ENCODE peak calls at places on chromosomes 2 and 18, in seven cellular contexts. P, F, C, Q, E, L and O are unnamed samples.

GRCh38 chr18:58863539-58864145 is 1.0 kb upstream of the ZNF532 start:
- DNase-seq in P (peak), F (peak), C (no peak), Q (peak), E (peak), L (peak), O (peak)

GRCh38 chr2:223113161-223113560 is 61.2 kb downstream of the KCNE4 start:
- DNase-seq in P (no peak), F (no peak), C (no peak), Q (no peak), E (no peak), L (no peak), O (no peak)

GRCh38 chr2:40325111-40325510 is 126.8 kb downstream of the SLC8A1 start:
- DNase-seq in P (no peak), F (no peak), C (no peak), Q (no peak), E (no peak), L (no peak), O (no peak)

GRCh38 chr18:24831871-24832665 is 371.6 kb downstream of the HRH4 start:
- DNase-seq in P (no peak), F (no peak), C (no peak), Q (no peak), E (no peak), L (no peak), O (no peak)

GRCh38 chr2:202944403-202944802 is 32.3 kb downstream of the CARF start:
- DNase-seq in P (no peak), F (no peak), C (no peak), Q (no peak), E (no peak), L (no peak), O (no peak)

GRCh38 chr2:169005080-169005598 is 26.0 kb downstream of the ABCB11 start:
- DNase-seq in P (no peak), F (no peak), C (no peak), Q (no peak), E (no peak), L (no peak), O (no peak)

GRCh38 chr18:74898965-74899364 is 301.3 kb downstream of the ZNF407 start:
- DNase-seq in P (no peak), F (no peak), C (no peak), Q (no peak), E (no peak), L (no peak), O (peak)

GRCh38 chr2:168849610-168850009 is 40.6 kb downstream of the SPC25 start:
- DNase-seq in P (no peak), F (no peak), C (no peak), Q (peak), E (peak), L (peak), O (peak)

GRCh38 chr2:241239552-241240202 is 51.2 kb downstream of the ANO7 start:
- DNase-seq in P (no peak), F (no peak), C (no peak), Q (no peak), E (no peak), L (no peak), O (no peak)

GRCh38 chr2:98444436-98445166 is at the start of gene INPP4A:
- DNase-seq in P (peak), F (peak), C (no peak), Q (peak), E (peak), L (peak), O (peak)
- TF ChIP-seq POLR2A in P (no peak), F (no peak), C (no peak), Q (no peak), E (no peak), L (no peak), O (peak)

GRCh38 chr2:16271231-16271896 is 331.0 kb downstream of the MYCN start:
- DNase-seq in P (no peak), F (no peak), C (no peak), Q (no peak), E (no peak), L (no peak), O (no peak)
- TF ChIP-seq POLR2A in P (no peak), F (no peak), C (no peak), Q (no peak), E (no peak), L (no peak), O (no peak)

GRCh38 chr2:69743847-69744264 is 1.9 kb downstream of the ANXA4 start:
- DNase-seq in P (no peak), F (no peak), C (no peak), Q (peak), E (no peak), L (peak), O (no peak)

GRCh38 chr2:69744456-69744855 is 2.5 kb downstream of the ANXA4 start:
- DNase-seq in P (no peak), F (no peak), C (no peak), Q (no peak), E (no peak), L (peak), O (no peak)

GRCh38 chr2:69741281-69742169 is at the start of gene ANXA4:
- DNase-seq in P (peak), F (peak), C (peak), Q (peak), E (peak), L (peak), O (peak)

DNA sequence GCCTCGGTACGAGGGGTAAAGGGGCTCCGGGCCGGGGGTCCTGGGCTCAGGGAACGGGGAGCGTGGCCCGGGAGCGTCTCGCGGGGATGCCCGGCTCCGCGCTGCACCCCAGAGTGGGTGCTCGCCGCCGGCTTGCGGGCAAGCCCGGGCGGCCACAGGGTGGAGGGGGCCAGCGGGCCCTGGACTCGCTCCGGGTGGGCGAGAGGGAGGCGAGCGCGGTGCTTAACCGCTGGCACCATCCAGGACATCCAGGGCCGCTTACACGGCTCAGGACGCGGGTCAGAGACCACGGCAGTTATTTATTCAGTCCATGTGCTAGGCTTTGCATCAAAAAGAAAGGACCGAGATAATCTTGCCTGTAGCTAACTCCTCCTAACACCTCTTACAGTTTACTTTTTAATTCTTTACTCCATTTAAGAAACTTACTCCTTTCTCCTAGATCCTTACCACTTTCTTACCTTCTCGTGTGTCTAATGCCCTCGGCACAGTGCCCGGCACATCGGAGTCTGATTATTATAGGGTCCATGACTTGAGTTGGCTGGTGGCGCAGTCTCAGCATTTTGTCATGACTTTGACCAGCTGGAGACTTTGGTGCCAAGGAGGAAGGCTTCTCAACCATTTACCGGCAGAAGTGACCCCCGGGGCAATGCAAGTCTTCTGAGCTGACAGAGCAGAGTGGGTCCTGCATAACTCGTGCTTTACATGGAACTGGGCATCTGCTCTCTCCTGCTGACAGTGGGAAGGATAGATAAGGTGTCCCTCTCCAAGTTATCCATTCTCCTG is 427 bp downstream of the ANXA4 start:
- DNase-seq in P (peak), F (no peak), C (peak), Q (no peak), E (no peak), L (peak), O (no peak)
- TF ChIP-seq POLR2A in P (no peak), F (no peak), C (no peak), Q (no peak), E (no peak), L (no peak), O (no peak)

GRCh38 chr2:113236367-113237159 is 42.2 kb downstream of the PAX8 start:
- DNase-seq in P (peak), F (no peak), C (no peak), Q (no peak), E (no peak), L (no peak), O (no peak)

GRCh38 chr2:113242318-113242717 is 36.4 kb downstream of the PAX8 start:
- DNase-seq in P (no peak), F (no peak), C (no peak), Q (no peak), E (no peak), L (no peak), O (no peak)

GRCh38 chr2:113237604-113238003 is 41.1 kb downstream of the PAX8 start:
- DNase-seq in P (no peak), F (no peak), C (no peak), Q (no peak), E (no peak), L (no peak), O (no peak)

GRCh38 chr2:113240915-113241911 is 37.5 kb downstream of the PAX8 start:
- DNase-seq in P (peak), F (no peak), C (peak), Q (peak), E (peak), L (no peak), O (peak)

GRCh38 chr2:113240150-113240914 is 38.4 kb downstream of the PAX8 start:
- DNase-seq in P (peak), F (no peak), C (peak), Q (peak), E (peak), L (peak), O (peak)
- TF ChIP-seq POLR2A in P (no peak), F (no peak), C (no peak), Q (no peak), E (no peak), L (peak), O (no peak)

DNA sequence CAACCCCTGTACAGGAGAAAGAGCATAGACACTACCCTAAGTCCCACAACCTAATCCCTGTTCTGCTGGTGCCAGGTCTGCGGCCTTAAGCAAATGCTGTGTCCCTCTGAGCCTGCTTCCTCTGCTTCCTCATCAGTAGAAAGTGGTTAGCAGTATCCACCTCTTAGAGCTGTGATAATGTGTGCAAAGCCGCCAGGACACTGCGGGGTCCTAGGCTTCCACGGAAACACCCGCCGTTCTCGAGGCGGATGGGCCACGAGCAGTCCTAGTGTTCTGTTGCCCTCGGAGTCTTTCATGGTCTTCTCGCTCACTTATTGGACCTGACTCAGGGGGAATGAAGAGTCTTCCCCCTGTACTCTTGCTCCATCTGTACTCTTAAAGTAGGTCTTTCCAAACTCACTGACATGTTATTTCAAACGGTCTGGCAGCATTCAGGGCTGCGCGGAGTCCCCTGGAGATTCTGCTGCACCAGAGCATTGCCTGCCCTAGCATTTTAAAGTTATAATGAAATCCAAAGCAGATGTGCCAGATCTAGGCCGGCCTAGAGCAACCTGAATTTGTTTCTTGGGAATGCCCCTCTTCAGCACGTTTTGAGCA is 107.2 kb upstream of the ZNF236 start:
- DNase-seq in P (no peak), F (no peak), C (no peak), Q (no peak), E (no peak), L (no peak), O (no peak)
- TF ChIP-seq POLR2A in P (no peak), F (no peak), C (no peak), Q (no peak), E (no peak), L (no peak), O (no peak)

GRCh38 chr2:54630841-54631497 is 92.5 kb upstream of the EML6 start:
- DNase-seq in P (no peak), F (no peak), C (no peak), Q (no peak), E (no peak), L (no peak), O (no peak)
- TF ChIP-seq POLR2A in P (no peak), F (no peak), C (no peak), Q (no peak), E (no peak), L (no peak), O (no peak)